ENCODE peak calls at places on chromosome X, in four cellular contexts. V, F, E and W are unnamed samples.

GRCh38 chrX:57172544-57172943 is 35.3 kb upstream of the SPIN2A start:
- ATAC-seq in V (no peak), F (no peak), E (no peak), W (no peak)

GRCh38 chrX:68332156-68332823 is 101.0 kb downstream of the OPHN1 start:
- ATAC-seq in F (no peak), E (no peak), V (no peak), W (no peak)

GRCh38 chrX:7987160-7987992 is 60.2 kb upstream of the PNPLA4 start:
- ATAC-seq in E (no peak), F (no peak), V (peak), W (no peak)

GRCh38 chrX:41148553-41148952 is 63.3 kb downstream of the USP9X start:
- ATAC-seq in E (no peak), F (no peak), V (no peak), W (no peak)

GRCh38 chrX:17635231-17635630 is 102.1 kb upstream of the SCML1 start:
- ATAC-seq in E (no peak), V (no peak), F (no peak), W (no peak)

GRCh38 chrX:9339603-9340569 is 125.0 kb upstream of the TBL1X start:
- ATAC-seq in E (peak), F (no peak), V (peak), W (peak)

GRCh38 chrX:21799767-21800166 is 39.6 kb upstream of the MBTPS2 start:
- ATAC-seq in V (no peak), F (no peak), E (no peak), W (no peak)

GRCh38 chrX:106716004-106716403 is 10.5 kb upstream of the RNF128 start:
- ATAC-seq in F (no peak), V (peak), E (no peak), W (no peak)

GRCh38 chrX:73916489-73916888 is 353.5 kb downstream of the CHIC1 start:
- ATAC-seq in V (no peak), F (no peak), E (no peak), W (no peak)

GRCh38 chrX:68146054-68146453 is 287.2 kb downstream of the OPHN1 start:
- ATAC-seq in E (no peak), V (peak), F (peak), W (no peak)

GRCh38 chrX:100973411-100973810 is 3.9 kb downstream of the ARL13A start:
- ATAC-seq in V (no peak), E (no peak), F (no peak), W (no peak)

GRCh38 chrX:19772759-19773623 is 114.4 kb downstream of the SH3KBP1 start:
- ATAC-seq in V (peak), E (no peak), F (no peak), W (no peak)

GRCh38 chrX:77527233-77528001 is 80.2 kb downstream of the FGF16 start:
- ATAC-seq in E (peak), F (no peak), V (no peak), W (peak)

GRCh38 chrX:9670136-9670905 is 95.3 kb downstream of the GPR143 start:
- ATAC-seq in F (no peak), V (no peak), E (no peak), W (no peak)

GRCh38 chrX:124981420-124981819 is 338.3 kb upstream of the TEX13C start:
- ATAC-seq in V (no peak), F (no peak), E (no peak), W (no peak)

GRCh38 chrX:46624090-46624786 is 50.7 kb downstream of the CHST7 start:
- ATAC-seq in E (no peak), F (no peak), V (no peak), W (no peak)

GRCh38 chrX:46620505-46620904 is 46.9 kb downstream of the CHST7 start:
- ATAC-seq in E (no peak), F (no peak), V (no peak), W (no peak)

GRCh38 chrX:46617906-46618305 is 44.3 kb downstream of the CHST7 start:
- ATAC-seq in V (no peak), E (no peak), F (no peak), W (no peak)

GRCh38 chrX:46621572-46621971 is 48.0 kb downstream of the CHST7 start:
- ATAC-seq in F (no peak), E (no peak), V (no peak), W (no peak)

DNA sequence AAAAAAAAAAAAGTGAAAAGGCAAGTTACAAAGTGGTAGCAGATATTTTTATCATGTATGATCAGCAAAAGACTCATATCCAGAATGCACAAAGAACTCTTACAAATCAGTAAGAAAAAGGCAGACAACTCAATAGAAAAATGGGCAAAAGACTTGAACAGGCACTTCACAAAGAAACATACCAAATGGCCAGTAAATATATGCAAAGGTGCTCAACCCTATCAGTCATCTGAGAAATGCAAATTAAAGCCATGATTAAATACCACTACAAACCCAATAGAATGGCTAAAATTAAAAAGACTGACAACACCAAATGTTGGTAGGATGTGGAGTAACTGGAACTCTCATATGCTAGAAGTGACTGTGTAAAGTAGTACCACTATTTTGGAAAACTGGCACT is 45.4 kb downstream of the CHST7 start:
- ATAC-seq in V (no peak), F (no peak), E (no peak), W (no peak)
- TF ChIP-seq POLR2AphosphoS5 in V (no peak), F (no peak), E (no peak), W (no peak)

DNA sequence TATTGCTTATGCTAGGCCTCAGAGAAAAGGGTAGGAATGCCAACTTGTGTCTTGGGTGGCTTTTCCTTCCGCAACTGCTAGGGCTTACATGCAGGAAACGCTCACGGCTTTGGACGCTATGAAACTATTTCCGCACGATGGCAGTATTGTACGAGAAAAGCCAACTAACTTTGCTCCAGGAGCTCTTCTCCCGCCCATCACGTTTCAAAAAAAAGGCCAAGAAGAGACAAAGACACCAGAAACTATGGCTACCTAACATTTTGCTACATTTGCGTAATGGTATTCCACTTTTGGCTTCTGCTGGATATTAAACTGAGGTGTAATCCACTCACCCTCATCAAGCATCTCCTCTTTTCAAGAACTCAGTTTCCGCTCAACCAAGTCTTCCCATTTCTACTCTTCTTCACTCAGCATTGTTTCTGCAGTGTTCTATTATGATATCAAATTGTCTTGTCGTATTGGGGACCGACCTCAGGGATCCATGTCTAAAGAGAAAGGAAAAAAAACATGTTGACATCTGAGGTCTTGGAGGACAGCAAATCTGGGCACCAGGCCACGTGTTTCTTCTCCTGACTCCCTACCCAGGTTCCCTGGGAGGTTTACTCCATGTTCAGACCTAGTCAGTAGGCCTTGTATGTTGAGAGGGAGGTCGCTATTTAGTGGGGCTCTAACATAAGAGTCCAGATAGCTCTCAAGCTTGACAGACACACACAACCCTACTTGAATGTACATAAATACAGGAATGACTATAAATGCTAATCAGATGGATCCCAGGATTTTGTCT is 239.4 kb upstream of the STK26 start:
- ATAC-seq in F (peak), E (peak), V (no peak), W (peak)
- TF ChIP-seq POLR2AphosphoS5 in F (no peak), E (peak), V (no peak), W (no peak)

DNA sequence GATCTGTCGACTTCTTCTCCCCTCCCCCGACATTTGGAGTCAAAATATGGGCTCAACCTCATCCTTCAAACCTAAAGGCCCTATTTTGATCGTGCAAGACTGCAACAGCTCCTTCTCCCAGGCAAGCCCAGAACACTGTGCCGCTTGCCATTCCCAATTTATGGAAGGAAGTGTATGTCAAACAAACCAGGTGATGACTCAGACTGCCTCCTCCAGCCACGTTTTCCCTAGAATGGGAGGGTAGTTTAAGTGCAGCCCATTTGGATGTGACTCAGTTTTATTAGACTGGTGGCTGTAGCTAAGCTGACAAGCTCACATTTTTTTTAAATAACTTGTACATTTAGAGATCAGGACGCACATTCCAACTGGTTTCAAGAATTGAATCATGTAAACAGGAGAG is 570.4 kb upstream of the DIPK2B start:
- ATAC-seq in V (no peak), E (peak), F (peak), W (no peak)
- TF ChIP-seq POLR2AphosphoS5 in V (no peak), E (peak), F (peak), W (peak)

DNA sequence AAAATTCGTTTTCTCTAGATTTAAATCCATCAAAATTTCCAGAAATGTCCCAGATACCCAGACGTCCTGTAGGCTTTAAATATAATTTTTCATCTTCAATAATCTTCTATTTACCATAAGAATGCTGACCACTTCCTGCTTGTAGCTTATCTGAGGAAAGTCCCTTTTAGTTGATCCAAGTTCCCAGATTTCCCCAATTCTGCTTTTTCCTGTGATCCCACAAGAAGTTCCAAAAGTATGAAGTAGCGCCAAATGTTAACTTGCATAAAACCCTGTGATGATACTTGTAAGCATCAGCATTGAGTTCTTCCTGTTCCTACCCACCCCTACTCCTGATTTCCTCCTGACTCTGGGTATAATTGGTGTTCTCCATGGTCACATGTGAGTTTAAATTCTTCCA is 10.6 kb upstream of the TLR8 start:
- ATAC-seq in F (no peak), V (no peak), E (no peak), W (no peak)
- TF ChIP-seq POLR2AphosphoS5 in F (no peak), V (no peak), E (no peak), W (no peak)

GRCh38 chrX:48530736-48531135 is 8.8 kb upstream of the TBC1D25 start:
- ATAC-seq in E (no peak), V (no peak), F (no peak), W (no peak)

GRCh38 chrX:48533165-48533564 is 6.3 kb upstream of the TBC1D25 start:
- ATAC-seq in V (no peak), F (no peak), E (no peak), W (no peak)

GRCh38 chrX:48532201-48532600 is 7.3 kb upstream of the TBC1D25 start:
- ATAC-seq in E (no peak), F (no peak), V (no peak), W (no peak)

GRCh38 chrX:48531359-48531954 is 8.1 kb upstream of the TBC1D25 start:
- ATAC-seq in V (no peak), F (peak), E (no peak), W (peak)
- TF ChIP-seq POLR2AphosphoS5 in V (no peak), F (no peak), E (no peak), W (no peak)

GRCh38 chrX:154444755-154445246 is 860 bp downstream of the FAM50A start:
- ATAC-seq in V (peak), E (no peak), F (no peak), W (no peak)
- TF ChIP-seq POLR2AphosphoS5 in V (no peak), E (no peak), F (no peak), W (no peak)

DNA sequence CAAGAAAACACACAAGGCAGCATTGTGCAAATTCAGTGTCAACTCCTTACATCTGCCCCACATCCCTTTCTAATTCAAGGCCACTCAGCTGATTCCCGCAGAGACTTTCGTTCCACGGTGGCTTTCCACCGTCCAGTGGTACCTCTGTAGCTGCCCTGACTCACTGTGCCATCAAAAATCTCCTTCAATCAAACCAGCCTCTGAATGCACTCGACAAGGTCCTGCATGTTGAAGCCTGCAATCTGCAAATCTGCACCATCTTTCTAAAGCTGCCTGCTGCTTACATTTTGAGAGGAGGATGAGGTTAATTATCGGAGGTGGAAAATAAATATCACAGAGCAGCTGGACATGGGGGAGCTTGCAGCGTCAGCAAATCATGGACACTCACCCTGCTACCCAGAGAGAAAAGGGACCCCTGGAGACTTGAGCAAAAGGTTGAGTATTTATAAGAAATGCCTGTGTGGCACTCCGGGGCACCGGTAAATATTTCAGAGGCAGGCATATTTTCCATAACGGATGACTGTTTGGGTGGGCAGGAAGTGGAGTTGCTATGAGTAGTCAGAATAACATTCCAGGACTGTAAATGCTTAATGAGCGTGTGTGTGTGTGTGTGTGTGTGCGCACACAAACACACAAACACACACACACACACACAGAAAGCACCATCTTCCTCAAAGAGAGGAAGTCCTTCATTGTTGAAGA is 74.8 kb downstream of the MXRA5 start:
- ATAC-seq in V (no peak), F (peak), E (no peak), W (no peak)
- TF ChIP-seq POLR2AphosphoS5 in V (no peak), F (no peak), E (no peak), W (no peak)

GRCh38 chrX:132218100-132218807 is 993 bp downstream of the RAP2C start:
- ATAC-seq in V (peak), E (peak), F (peak), W (peak)
- TF ChIP-seq POLR2AphosphoS5 in V (peak), E (peak), F (peak), W (peak)

GRCh38 chrX:53281321-53281822 is at the start of gene IQSEC2:
- ATAC-seq in F (peak), V (peak), E (peak), W (peak)
- TF ChIP-seq POLR2AphosphoS5 in F (peak), V (no peak), E (peak), W (peak)